ENCODE peak calls at places on chromosome 3, in eight cellular contexts. Z is upper lobe of left lung, I is right atrium auricular region, T is fibroblast of pulmonary artery, A is A549, B is sigmoid colon, W is glutamatergic neuron, D is neural progenitor cell. J is an unnamed sample.

GRCh38 chr3:143443851-143444331 is 324.3 kb downstream of the CHST2 start:
- DNase-seq in Z (peak), A (peak), I (peak), D (no peak), T (peak), W (no peak), B (peak), J (peak)

GRCh38 chr3:127750226-127751031 is 71.9 kb downstream of the MGLL start:
- DNase-seq in Z (no peak), B (no peak), I (no peak), D (no peak), W (peak), T (peak), A (no peak), J (peak)

GRCh38 chr3:142433110-142433509 is 14.7 kb downstream of the XRN1 start:
- DNase-seq in T (no peak), A (no peak), Z (no peak), B (no peak), I (no peak), W (no peak), D (no peak), J (no peak)

GRCh38 chr3:49165771-49166751 is at the start of gene CCDC71:
- DNase-seq in W (peak), I (peak), A (peak), T (peak), Z (peak), D (peak), B (peak), J (peak)

GRCh38 chr3:133574260-133574881 is 885 bp downstream of the CDV3 start:
- DNase-seq in T (peak), Z (peak), A (no peak), I (peak), B (peak), D (peak), W (peak), J (peak)

GRCh38 chr3:124783696-124784095 is 53.4 kb downstream of the UMPS start:
- DNase-seq in B (no peak), W (no peak), T (no peak), I (no peak), A (no peak), Z (no peak), D (peak), J (no peak)

GRCh38 chr3:100927775-100928174 is 65.4 kb downstream of the ABI3BP start:
- DNase-seq in T (peak), W (no peak), I (no peak), B (no peak), Z (no peak), D (no peak), A (no peak), J (no peak)

GRCh38 chr3:65912647-65913046 is 126.1 kb downstream of the MAGI1 start:
- DNase-seq in A (no peak), T (no peak), W (no peak), D (no peak), B (no peak), Z (no peak), I (no peak), J (no peak)

GRCh38 chr3:98725352-98725751 is 37.8 kb upstream of the ST3GAL6 start:
- DNase-seq in Z (no peak), A (no peak), W (no peak), T (no peak), I (no peak), D (no peak), B (no peak), J (no peak)

GRCh38 chr3:64687381-64687780 is 419 bp downstream of the ADAMTS9 start:
- DNase-seq in Z (peak), I (no peak), D (no peak), T (no peak), W (no peak), B (no peak), A (no peak), J (no peak)

GRCh38 chr3:11300970-11301369 is 28.8 kb downstream of the ATG7 start:
- DNase-seq in W (no peak), T (no peak), A (no peak), D (no peak), B (no peak), I (no peak), Z (peak), J (no peak)

GRCh38 chr3:44234674-44235268 is 6.9 kb upstream of the TOPAZ1 start:
- DNase-seq in T (no peak), W (no peak), I (no peak), Z (no peak), A (no peak), B (no peak), D (no peak), J (no peak)

GRCh38 chr3:117681619-117682018 is 972.0 kb downstream of the TUSC7 start:
- DNase-seq in Z (no peak), T (peak), B (no peak), D (no peak), A (no peak), I (no peak), W (no peak), J (peak)

GRCh38 chr3:33777996-33778395 is 20.4 kb upstream of the PDCD6IP start:
- DNase-seq in B (no peak), T (no peak), Z (no peak), W (no peak), A (no peak), D (no peak), I (no peak), J (no peak)

GRCh38 chr3:50274371-50275104 is 4.3 kb upstream of the LSMEM2 start:
- DNase-seq in T (peak), A (peak), B (peak), D (peak), I (no peak), Z (peak), W (peak), J (no peak)

GRCh38 chr3:61564405-61565059 is 3.2 kb downstream of the PTPRG start:
- DNase-seq in D (peak), T (peak), B (peak), W (peak), Z (peak), A (no peak), I (peak), J (no peak)

GRCh38 chr3:82137050-82137449 is 375.6 kb upstream of the GBE1 start:
- DNase-seq in D (no peak), A (no peak), W (no peak), I (no peak), Z (no peak), T (no peak), B (no peak), J (no peak)

GRCh38 chr3:72738752-72739520 is 109.3 kb downstream of the SHQ1 start:
- DNase-seq in W (peak), A (peak), Z (peak), I (no peak), D (peak), B (no peak), T (no peak), J (peak)

GRCh38 chr3:105866656-105867653 is 1.9 kb downstream of the CBLB start:
- DNase-seq in B (peak), A (no peak), Z (no peak), T (peak), D (peak), W (peak), I (no peak), J (no peak)

DNA sequence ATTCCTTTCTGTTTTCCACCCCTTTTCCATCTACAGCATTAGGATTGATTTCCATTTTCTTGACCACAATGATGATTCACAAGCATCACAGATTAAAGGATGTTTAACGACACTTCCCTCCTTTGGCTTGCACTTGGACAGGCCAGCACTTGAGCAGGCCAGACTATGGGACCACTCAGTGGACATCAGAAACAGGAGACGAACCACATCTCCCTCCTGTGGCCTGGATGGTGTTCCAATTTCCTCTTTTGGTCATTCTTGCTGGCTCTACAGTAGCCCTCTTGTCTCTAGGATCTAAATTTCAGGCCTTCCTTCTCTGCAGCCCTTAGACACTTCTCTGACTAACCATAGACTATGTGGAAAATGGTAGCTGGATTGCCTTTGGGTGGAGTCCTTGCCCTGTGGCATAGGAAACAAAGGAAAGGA is 78.8 kb upstream of the BOC start:
- DNase-seq in D (no peak), T (no peak), B (no peak), A (no peak), I (no peak), W (no peak), Z (no peak), J (no peak)
- TF ChIP-seq CTCF in D (no peak), T (no peak), B (no peak), A (no peak), I (no peak), W (no peak), Z (no peak), J (no peak)

GRCh38 chr3:75262661-75263060 is 401.5 kb upstream of the FRG2C start:
- DNase-seq in D (no peak), Z (no peak), B (no peak), W (no peak), A (no peak), I (no peak), T (no peak), J (no peak)
- TF ChIP-seq CTCF in D (no peak), Z (no peak), B (no peak), W (no peak), A (no peak), I (no peak), T (no peak), J (no peak)

DNA sequence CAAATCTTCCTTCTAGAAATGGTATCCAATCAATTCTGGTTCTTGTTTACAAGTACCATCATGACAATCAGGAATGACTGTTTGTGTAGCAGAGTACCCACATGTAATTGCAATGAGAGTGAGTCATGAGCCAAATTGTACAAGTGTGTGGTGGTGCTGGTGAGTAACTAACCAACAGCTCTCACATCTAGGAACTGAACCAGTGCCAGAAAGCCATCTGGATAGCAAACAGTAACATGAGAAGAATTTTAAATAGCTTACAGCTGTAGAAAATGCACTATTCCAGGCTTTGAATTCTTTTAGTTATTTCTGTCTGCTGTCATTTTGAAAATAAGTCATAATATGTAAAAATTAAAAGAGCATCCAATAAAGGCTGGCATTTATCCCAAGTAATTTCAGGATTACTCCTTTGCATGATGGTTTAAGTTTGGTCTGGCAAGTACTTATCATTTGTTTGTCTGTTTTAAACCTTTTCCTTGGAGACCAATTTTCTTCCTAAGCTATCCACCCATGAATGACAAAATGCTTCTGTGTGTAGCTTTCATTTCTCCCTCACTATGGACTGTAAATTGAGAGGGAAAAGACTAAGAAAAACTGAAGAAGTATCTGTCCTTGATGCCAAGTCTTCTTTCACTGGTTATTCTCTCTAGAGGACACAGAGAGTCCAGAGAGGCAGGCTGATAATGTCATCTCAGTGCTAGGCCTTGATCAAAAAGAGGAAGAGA is 60.0 kb downstream of the PIK3CB start:
- DNase-seq in B (peak), I (peak), D (no peak), T (peak), Z (peak), W (no peak), A (peak), J (peak)
- TF ChIP-seq CTCF in B (no peak), I (peak), D (no peak), T (no peak), Z (no peak), W (no peak), A (no peak), J (no peak)

DNA sequence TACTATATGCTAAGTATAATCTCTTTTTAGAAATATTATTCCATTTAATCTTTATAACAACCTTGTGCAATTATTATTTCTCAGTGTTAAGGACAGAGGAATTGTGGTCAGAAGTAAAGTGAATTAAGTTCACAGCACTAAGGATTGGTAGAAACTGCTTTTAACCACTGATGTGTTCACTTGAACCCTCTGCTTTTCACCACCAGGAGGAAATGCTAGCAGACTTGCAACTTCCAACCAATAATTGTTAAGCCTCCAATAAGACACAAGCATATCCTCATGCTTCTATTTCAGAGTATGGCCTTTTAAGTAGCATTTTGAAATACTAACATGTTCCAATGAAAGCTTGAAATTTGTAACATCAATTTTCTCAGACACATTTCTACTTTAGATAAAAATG is 527.4 kb downstream of the SI start:
- DNase-seq in T (no peak), Z (no peak), B (no peak), D (no peak), I (no peak), W (no peak), A (no peak), J (no peak)
- TF ChIP-seq CTCF in T (no peak), Z (no peak), B (no peak), D (peak), I (no peak), W (peak), A (no peak), J (no peak)

GRCh38 chr3:13329746-13330145 is 90.4 kb downstream of the NUP210 start:
- DNase-seq in I (no peak), Z (no peak), B (no peak), W (no peak), D (no peak), A (no peak), T (no peak), J (no peak)

GRCh38 chr3:13335062-13335461 is 85.1 kb downstream of the NUP210 start:
- DNase-seq in T (no peak), A (no peak), B (no peak), I (no peak), D (no peak), W (no peak), Z (no peak), J (no peak)

GRCh38 chr3:13332740-13333139 is 87.4 kb downstream of the NUP210 start:
- DNase-seq in T (no peak), B (no peak), D (no peak), I (no peak), Z (no peak), A (no peak), W (no peak), J (no peak)

GRCh38 chr3:13333236-13333897 is 86.8 kb downstream of the NUP210 start:
- DNase-seq in I (no peak), Z (no peak), A (no peak), T (no peak), W (no peak), B (no peak), D (no peak), J (no peak)

GRCh38 chr3:13332158-13332557 is 88.0 kb downstream of the NUP210 start:
- DNase-seq in W (no peak), Z (no peak), A (no peak), I (no peak), B (no peak), T (no peak), D (no peak), J (peak)
- TF ChIP-seq CTCF in W (no peak), Z (no peak), A (no peak), I (no peak), B (no peak), T (no peak), D (no peak), J (no peak)

GRCh38 chr3:15796771-15797599 is 794 bp downstream of the ANKRD28 start:
- DNase-seq in B (no peak), T (peak), D (peak), W (no peak), Z (no peak), A (peak), I (no peak), J (peak)
- TF ChIP-seq CTCF in B (no peak), T (no peak), D (no peak), W (no peak), Z (no peak), A (no peak), I (no peak), J (no peak)

GRCh38 chr3:67382551-67382950 is 271.9 kb downstream of the SUCLG2 start:
- DNase-seq in Z (no peak), D (no peak), I (no peak), W (no peak), B (no peak), T (peak), A (no peak), J (no peak)

GRCh38 chr3:67386446-67386845 is 268.0 kb downstream of the SUCLG2 start:
- DNase-seq in W (no peak), I (no peak), T (no peak), D (no peak), B (no peak), Z (no peak), A (no peak), J (no peak)

GRCh38 chr3:67383379-67383778 is 271.0 kb downstream of the SUCLG2 start:
- DNase-seq in B (no peak), Z (no peak), A (no peak), I (no peak), W (no peak), D (no peak), T (no peak), J (no peak)

GRCh38 chr3:67381667-67382272 is 272.6 kb downstream of the SUCLG2 start:
- DNase-seq in A (peak), T (peak), B (no peak), W (no peak), Z (no peak), D (peak), I (no peak), J (peak)

DNA sequence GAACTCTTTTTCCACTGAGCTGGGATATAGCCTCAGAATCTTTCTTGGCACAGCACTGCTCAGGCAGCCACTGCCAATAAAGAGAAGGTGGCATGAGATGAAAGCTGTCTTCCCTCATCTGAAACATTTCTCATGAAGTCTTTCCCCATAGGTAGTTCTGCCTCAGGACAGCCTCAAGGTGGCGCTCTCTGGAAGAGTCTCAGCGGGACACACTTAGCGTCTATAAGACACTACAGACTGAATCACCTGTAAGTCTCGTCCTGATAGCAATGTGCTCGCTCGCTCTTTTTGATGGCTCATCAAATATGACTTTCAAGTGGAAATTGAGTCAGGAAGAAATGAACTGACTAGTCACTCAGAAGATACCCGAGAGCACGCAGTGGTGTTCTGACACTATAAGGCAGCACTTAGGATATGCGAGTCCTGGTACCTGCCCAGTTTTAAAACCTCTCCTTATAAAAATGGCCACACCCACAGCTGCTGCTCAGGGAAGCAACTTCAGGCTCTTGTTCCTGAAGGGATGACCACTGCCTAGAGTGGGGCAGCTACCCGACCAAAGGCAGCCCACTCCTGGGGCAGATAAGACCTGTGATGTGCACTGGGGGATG is 269.5 kb downstream of the SUCLG2 start:
- DNase-seq in A (peak), W (peak), B (no peak), Z (no peak), T (peak), I (no peak), D (peak), J (no peak)
- TF ChIP-seq CTCF in A (peak), W (peak), B (no peak), Z (peak), T (peak), I (peak), D (peak), J (peak)

GRCh38 chr3:194756460-194757355 is 71.0 kb downstream of the FAM43A start:
- DNase-seq in T (no peak), I (no peak), D (no peak), Z (no peak), B (peak), A (no peak), W (peak), J (no peak)

GRCh38 chr3:194757629-194758028 is 71.9 kb downstream of the FAM43A start:
- DNase-seq in D (no peak), I (no peak), A (no peak), T (no peak), B (peak), Z (no peak), W (no peak), J (no peak)

GRCh38 chr3:194750409-194750808 is 64.7 kb downstream of the FAM43A start:
- DNase-seq in W (no peak), I (no peak), D (peak), A (no peak), B (no peak), Z (no peak), T (no peak), J (no peak)

GRCh38 chr3:194755689-194756459 is 70.2 kb downstream of the FAM43A start:
- DNase-seq in D (no peak), B (no peak), Z (no peak), W (no peak), T (no peak), A (no peak), I (no peak), J (no peak)

DNA sequence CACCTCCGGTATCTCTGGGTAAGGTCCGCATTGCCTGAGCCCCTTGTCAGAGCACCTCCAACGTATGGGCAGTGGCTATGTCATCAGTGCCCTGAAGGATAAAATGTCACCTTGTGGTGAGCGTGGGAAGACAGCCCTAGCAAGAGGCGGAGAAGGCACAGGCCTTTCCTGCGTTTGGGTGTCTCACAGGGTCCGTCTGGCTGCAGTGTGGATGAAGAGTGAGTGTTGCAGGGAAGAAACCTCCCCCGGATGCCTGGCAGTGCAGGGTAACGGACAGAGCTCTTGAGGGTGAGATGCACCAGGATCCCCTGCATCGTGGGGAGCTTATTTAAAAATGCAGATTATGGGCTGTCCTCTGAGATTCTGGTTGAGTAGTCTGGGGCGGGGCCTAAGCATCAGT is 68.4 kb downstream of the FAM43A start:
- DNase-seq in B (no peak), W (no peak), I (no peak), A (no peak), Z (no peak), D (no peak), T (no peak), J (no peak)
- TF ChIP-seq CTCF in B (no peak), W (no peak), I (no peak), A (no peak), Z (no peak), D (no peak), T (no peak), J (no peak)

DNA sequence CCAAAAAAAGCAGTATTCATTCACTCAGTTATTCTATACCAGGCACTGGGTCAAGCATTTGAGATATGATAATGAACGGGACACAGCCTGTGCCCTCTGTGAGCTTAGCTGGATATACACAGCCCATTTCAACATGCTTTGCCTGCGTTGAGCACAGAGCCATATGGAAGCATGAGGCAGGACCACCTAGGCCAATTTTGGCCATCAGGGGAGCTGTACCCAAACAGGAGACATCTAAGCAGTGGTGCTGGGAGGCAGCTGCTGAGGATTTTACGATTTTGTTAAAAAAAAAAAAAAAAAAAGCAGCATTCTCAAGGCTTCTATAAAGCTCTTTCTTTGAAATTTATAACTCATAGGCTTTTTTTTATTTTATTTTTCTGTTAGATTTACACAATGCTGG is 87.2 kb upstream of the SLC2A2 start:
- DNase-seq in B (no peak), W (peak), I (no peak), T (no peak), D (peak), A (no peak), Z (no peak), J (no peak)
- TF ChIP-seq CTCF in B (no peak), W (peak), I (no peak), T (peak), D (peak), A (no peak), Z (no peak), J (no peak)